ENCODE peak calls at places on chromosomes 1 and 21, in six cellular contexts. One of them, this sample, is unnamed.

GRCh38 chr1:62508187-62508758 is 71.4 kb downstream of the USP1 start:
- DNase-seq in CD8-positive, alpha-beta memory T cell: no peak
- DNase-seq in H1: no peak
- DNase-seq in CD4-positive, alpha-beta T cell: no peak
- DNase-seq in tibial artery: no peak
- DNase-seq in uterus: no peak
- DNase-seq in this sample: no peak

GRCh38 chr1:154745286-154745731 is 124.8 kb downstream of the KCNN3 start:
- DNase-seq in CD8-positive, alpha-beta memory T cell: no peak
- DNase-seq in H1: no peak
- DNase-seq in CD4-positive, alpha-beta T cell: no peak
- DNase-seq in tibial artery: no peak
- DNase-seq in uterus: peak
- DNase-seq in this sample: no peak

GRCh38 chr1:16913866-16914662 is 7.7 kb upstream of the CROCC start:
- DNase-seq in CD8-positive, alpha-beta memory T cell: peak
- DNase-seq in H1: peak
- DNase-seq in CD4-positive, alpha-beta T cell: peak
- DNase-seq in tibial artery: peak
- DNase-seq in uterus: peak
- DNase-seq in this sample: peak

GRCh38 chr1:231951399-231951798 is 324.8 kb downstream of the DISC1 start:
- DNase-seq in CD8-positive, alpha-beta memory T cell: no peak
- DNase-seq in H1: no peak
- DNase-seq in CD4-positive, alpha-beta T cell: no peak
- DNase-seq in tibial artery: no peak
- DNase-seq in uterus: no peak
- DNase-seq in this sample: no peak

GRCh38 chr1:118115567-118116272 is 69.3 kb downstream of the SPAG17 start:
- DNase-seq in CD8-positive, alpha-beta memory T cell: no peak
- DNase-seq in H1: no peak
- DNase-seq in CD4-positive, alpha-beta T cell: no peak
- DNase-seq in tibial artery: no peak
- DNase-seq in uterus: no peak
- DNase-seq in this sample: no peak

GRCh38 chr1:17632106-17632505 is 92.6 kb downstream of the ARHGEF10L start:
- DNase-seq in CD8-positive, alpha-beta memory T cell: no peak
- DNase-seq in H1: no peak
- DNase-seq in CD4-positive, alpha-beta T cell: no peak
- DNase-seq in tibial artery: no peak
- DNase-seq in uterus: no peak
- DNase-seq in this sample: no peak

GRCh38 chr1:29540801-29541357 is 304.6 kb downstream of the PTPRU start:
- DNase-seq in CD8-positive, alpha-beta memory T cell: no peak
- DNase-seq in H1: no peak
- DNase-seq in CD4-positive, alpha-beta T cell: no peak
- DNase-seq in tibial artery: peak
- DNase-seq in uterus: no peak
- DNase-seq in this sample: no peak

GRCh38 chr21:44083631-44084291 is 23.4 kb upstream of the PWP2 start:
- DNase-seq in CD8-positive, alpha-beta memory T cell: peak
- DNase-seq in H1: no peak
- DNase-seq in CD4-positive, alpha-beta T cell: peak
- DNase-seq in tibial artery: no peak
- DNase-seq in uterus: no peak
- DNase-seq in this sample: no peak

DNA sequence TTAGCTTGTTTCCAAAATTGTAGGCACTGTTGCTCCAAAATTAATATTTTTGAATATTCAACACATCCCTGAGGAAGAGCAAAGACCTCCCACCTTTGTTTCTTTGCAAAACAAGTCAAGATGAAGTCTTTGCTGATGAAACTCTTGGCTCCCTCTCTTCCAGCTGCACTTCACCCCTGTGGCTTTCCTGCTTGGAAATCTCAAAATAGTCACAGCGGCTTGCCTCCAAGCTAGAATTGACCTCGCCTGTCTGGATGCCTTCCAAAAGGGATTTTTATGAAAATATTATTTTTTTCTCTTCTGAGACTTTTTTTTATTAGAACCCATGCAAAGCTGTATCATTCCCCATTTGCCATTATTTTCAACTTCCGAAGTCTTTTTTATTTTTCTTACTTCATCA is 71.1 kb upstream of the MROH9 start:
- DNase-seq in CD8-positive, alpha-beta memory T cell: no peak
- DNase-seq in H1: no peak
- DNase-seq in CD4-positive, alpha-beta T cell: no peak
- DNase-seq in tibial artery: peak
- DNase-seq in uterus: no peak
- DNase-seq in this sample: no peak
- H3K27ac ChIP-seq in CD8-positive, alpha-beta memory T cell: no peak
- H3K27ac ChIP-seq in H1: no peak
- H3K27ac ChIP-seq in CD4-positive, alpha-beta T cell: no peak
- H3K27ac ChIP-seq in tibial artery: peak
- H3K27ac ChIP-seq in uterus: no peak
- H3K27ac ChIP-seq in this sample: no peak

DNA sequence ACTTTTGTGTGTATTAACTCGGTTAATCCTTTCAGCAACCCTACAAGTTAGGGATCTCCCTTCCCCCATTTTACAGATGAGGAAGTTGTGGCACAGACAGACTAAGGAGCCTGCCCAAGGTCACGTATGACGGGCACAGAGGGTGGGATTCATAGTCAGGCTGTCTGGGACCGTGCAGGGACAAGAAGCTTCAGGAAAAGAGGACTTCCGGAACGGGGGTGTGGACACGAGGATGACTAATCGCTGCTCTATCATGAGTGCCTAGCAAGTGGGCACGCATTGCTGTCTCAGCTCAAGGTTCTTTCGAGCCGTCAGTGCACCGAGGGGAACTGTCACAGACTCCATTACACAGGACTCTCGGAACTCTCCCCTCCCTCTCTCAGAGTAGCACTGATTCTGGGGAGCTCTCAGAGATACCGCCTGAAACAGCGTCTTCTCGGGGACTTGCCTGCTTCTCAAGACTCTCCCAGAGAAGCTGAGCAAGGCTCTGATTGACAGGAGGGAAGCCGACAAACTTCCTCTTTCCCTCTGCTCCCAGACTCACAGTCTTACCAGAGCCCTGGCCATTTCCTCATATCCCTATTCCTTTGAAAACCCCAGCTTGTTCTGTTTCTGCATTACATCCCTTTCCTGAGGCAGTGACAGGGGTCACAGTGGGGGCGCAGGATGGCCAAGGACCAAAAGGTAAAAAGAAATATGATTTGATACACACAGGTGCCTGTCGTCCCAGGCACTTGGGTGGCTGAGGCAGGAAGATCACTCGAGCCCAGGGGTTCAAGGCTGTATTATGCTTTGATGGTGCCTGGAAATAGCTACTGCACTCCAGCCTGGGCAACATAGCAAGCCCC is 14.4 kb downstream of the FHAD1 start:
- DNase-seq in CD8-positive, alpha-beta memory T cell: no peak
- DNase-seq in H1: peak
- DNase-seq in CD4-positive, alpha-beta T cell: no peak
- DNase-seq in tibial artery: peak
- DNase-seq in uterus: no peak
- DNase-seq in this sample: no peak
- H3K27ac ChIP-seq in CD8-positive, alpha-beta memory T cell: no peak
- H3K27ac ChIP-seq in H1: no peak
- H3K27ac ChIP-seq in CD4-positive, alpha-beta T cell: no peak
- H3K27ac ChIP-seq in tibial artery: no peak
- H3K27ac ChIP-seq in uterus: no peak
- H3K27ac ChIP-seq in this sample: no peak

GRCh38 chr1:56418047-56418680 is 161.2 kb downstream of the PLPP3 start:
- DNase-seq in CD8-positive, alpha-beta memory T cell: no peak
- DNase-seq in H1: no peak
- DNase-seq in CD4-positive, alpha-beta T cell: no peak
- DNase-seq in tibial artery: no peak
- DNase-seq in uterus: no peak
- DNase-seq in this sample: no peak
- H3K27ac ChIP-seq in CD8-positive, alpha-beta memory T cell: no peak
- H3K27ac ChIP-seq in H1: no peak
- H3K27ac ChIP-seq in CD4-positive, alpha-beta T cell: no peak
- H3K27ac ChIP-seq in tibial artery: no peak
- H3K27ac ChIP-seq in uterus: no peak
- H3K27ac ChIP-seq in this sample: no peak

GRCh38 chr1:218498061-218498938 is 153.2 kb downstream of the TGFB2 start:
- DNase-seq in CD8-positive, alpha-beta memory T cell: no peak
- DNase-seq in H1: no peak
- DNase-seq in CD4-positive, alpha-beta T cell: no peak
- DNase-seq in tibial artery: no peak
- DNase-seq in uterus: no peak
- DNase-seq in this sample: no peak
- H3K27ac ChIP-seq in CD8-positive, alpha-beta memory T cell: no peak
- H3K27ac ChIP-seq in H1: no peak
- H3K27ac ChIP-seq in CD4-positive, alpha-beta T cell: no peak
- H3K27ac ChIP-seq in tibial artery: peak
- H3K27ac ChIP-seq in uterus: peak
- H3K27ac ChIP-seq in this sample: no peak

GRCh38 chr1:116477428-116477827 is 93.4 kb downstream of the CD58 start:
- DNase-seq in CD8-positive, alpha-beta memory T cell: no peak
- DNase-seq in H1: no peak
- DNase-seq in CD4-positive, alpha-beta T cell: no peak
- DNase-seq in tibial artery: no peak
- DNase-seq in uterus: no peak
- DNase-seq in this sample: no peak
- H3K27ac ChIP-seq in CD8-positive, alpha-beta memory T cell: no peak
- H3K27ac ChIP-seq in H1: no peak
- H3K27ac ChIP-seq in CD4-positive, alpha-beta T cell: no peak
- H3K27ac ChIP-seq in tibial artery: no peak
- H3K27ac ChIP-seq in uterus: no peak
- H3K27ac ChIP-seq in this sample: no peak

GRCh38 chr1:228936881-228937280 is 201.6 kb downstream of the RHOU start:
- DNase-seq in CD8-positive, alpha-beta memory T cell: no peak
- DNase-seq in H1: no peak
- DNase-seq in CD4-positive, alpha-beta T cell: no peak
- DNase-seq in tibial artery: no peak
- DNase-seq in uterus: no peak
- DNase-seq in this sample: no peak

GRCh38 chr1:228939001-228939691 is 203.9 kb downstream of the RHOU start:
- DNase-seq in CD8-positive, alpha-beta memory T cell: no peak
- DNase-seq in H1: no peak
- DNase-seq in CD4-positive, alpha-beta T cell: no peak
- DNase-seq in tibial artery: no peak
- DNase-seq in uterus: no peak
- DNase-seq in this sample: no peak

GRCh38 chr1:228937851-228938247 is 202.6 kb downstream of the RHOU start:
- DNase-seq in CD8-positive, alpha-beta memory T cell: no peak
- DNase-seq in H1: no peak
- DNase-seq in CD4-positive, alpha-beta T cell: no peak
- DNase-seq in tibial artery: peak
- DNase-seq in uterus: peak
- DNase-seq in this sample: no peak

GRCh38 chr1:228937351-228937750 is 202.1 kb downstream of the RHOU start:
- DNase-seq in CD8-positive, alpha-beta memory T cell: no peak
- DNase-seq in H1: no peak
- DNase-seq in CD4-positive, alpha-beta T cell: no peak
- DNase-seq in tibial artery: no peak
- DNase-seq in uterus: no peak
- DNase-seq in this sample: no peak

GRCh38 chr1:228938248-228938891 is 203.1 kb downstream of the RHOU start:
- DNase-seq in CD8-positive, alpha-beta memory T cell: no peak
- DNase-seq in H1: no peak
- DNase-seq in CD4-positive, alpha-beta T cell: peak
- DNase-seq in tibial artery: peak
- DNase-seq in uterus: no peak
- DNase-seq in this sample: no peak
- H3K27ac ChIP-seq in CD8-positive, alpha-beta memory T cell: no peak
- H3K27ac ChIP-seq in H1: no peak
- H3K27ac ChIP-seq in CD4-positive, alpha-beta T cell: no peak
- H3K27ac ChIP-seq in tibial artery: peak
- H3K27ac ChIP-seq in uterus: peak
- H3K27ac ChIP-seq in this sample: peak

GRCh38 chr1:98221926-98222325 is 301.1 kb upstream of the DPYD start:
- DNase-seq in CD8-positive, alpha-beta memory T cell: no peak
- DNase-seq in H1: no peak
- DNase-seq in CD4-positive, alpha-beta T cell: no peak
- DNase-seq in tibial artery: no peak
- DNase-seq in uterus: no peak
- DNase-seq in this sample: no peak
- H3K27ac ChIP-seq in CD8-positive, alpha-beta memory T cell: no peak
- H3K27ac ChIP-seq in H1: no peak
- H3K27ac ChIP-seq in CD4-positive, alpha-beta T cell: no peak
- H3K27ac ChIP-seq in tibial artery: no peak
- H3K27ac ChIP-seq in uterus: no peak
- H3K27ac ChIP-seq in this sample: no peak

DNA sequence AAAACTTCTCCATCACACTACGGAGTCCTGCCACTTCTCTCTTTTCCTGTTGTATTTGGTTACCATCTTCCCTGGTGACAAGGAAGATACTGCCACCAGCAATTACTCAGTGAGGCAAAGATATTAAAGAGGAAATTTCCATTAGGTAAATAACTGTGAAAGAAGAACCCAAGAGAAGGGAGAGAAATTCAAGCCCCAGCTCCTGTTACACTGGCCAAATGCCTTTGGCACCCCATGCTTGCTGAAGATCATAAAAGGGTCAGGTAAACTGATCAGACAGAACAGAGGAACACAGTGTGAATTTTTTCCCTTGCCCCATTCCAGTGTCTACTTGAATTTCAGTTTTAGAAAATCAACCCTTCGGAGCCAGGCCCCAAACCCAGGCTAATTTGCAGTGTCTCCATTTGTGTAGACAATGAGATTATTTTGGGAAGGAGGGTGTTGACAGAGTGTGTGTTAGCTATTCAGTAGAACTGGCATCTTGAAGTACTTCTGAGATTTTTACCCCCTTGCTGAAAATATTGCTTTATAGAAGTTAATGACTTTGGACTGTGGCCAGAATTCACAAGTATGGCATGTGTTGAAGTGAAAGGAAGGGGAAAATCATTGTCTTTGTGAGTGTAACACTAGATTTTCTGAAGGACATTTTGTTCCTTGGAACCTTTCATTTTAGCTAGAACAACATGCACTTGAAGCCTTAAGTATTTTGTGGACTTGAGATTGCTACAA is 167.0 kb downstream of the DHRS3 start:
- DNase-seq in CD8-positive, alpha-beta memory T cell: no peak
- DNase-seq in H1: no peak
- DNase-seq in CD4-positive, alpha-beta T cell: no peak
- DNase-seq in tibial artery: peak
- DNase-seq in uterus: no peak
- DNase-seq in this sample: no peak
- H3K27ac ChIP-seq in CD8-positive, alpha-beta memory T cell: peak
- H3K27ac ChIP-seq in H1: no peak
- H3K27ac ChIP-seq in CD4-positive, alpha-beta T cell: no peak
- H3K27ac ChIP-seq in tibial artery: peak
- H3K27ac ChIP-seq in uterus: peak
- H3K27ac ChIP-seq in this sample: peak

GRCh38 chr1:202750761-202751160 is 40.5 kb upstream of the SYT2 start:
- DNase-seq in CD8-positive, alpha-beta memory T cell: no peak
- DNase-seq in H1: no peak
- DNase-seq in CD4-positive, alpha-beta T cell: no peak
- DNase-seq in tibial artery: no peak
- DNase-seq in uterus: no peak
- DNase-seq in this sample: no peak
- H3K27ac ChIP-seq in CD8-positive, alpha-beta memory T cell: no peak
- H3K27ac ChIP-seq in H1: no peak
- H3K27ac ChIP-seq in CD4-positive, alpha-beta T cell: no peak
- H3K27ac ChIP-seq in tibial artery: no peak
- H3K27ac ChIP-seq in uterus: no peak
- H3K27ac ChIP-seq in this sample: no peak

This sample was measured in substantia nigra.